ENCODE peak calls at places on chromosomes 4 and X, in seven cellular contexts. F is ovary, K is transverse colon, E is stomach, Z is tibial nerve, C is SK-N-SH, J is A549. O is an unnamed sample. For H3K4me1, the result is how much of the 10 kb centered on the place peaks cover.

GRCh38 chr4:176548571-176548970 is 228.8 kb downstream of the SPCS3 start:
- DNase-seq in F (no peak), K (no peak), E (no peak), Z (no peak), C (no peak), J (peak), O (no peak)

GRCh38 chr4:17236686-17237085 is 275.2 kb downstream of the QDPR start:
- DNase-seq in F (no peak), K (no peak), E (no peak), Z (no peak), C (no peak), J (no peak), O (no peak)

GRCh38 chr4:91958651-91959050 is 345.1 kb upstream of the GRID2 start:
- DNase-seq in F (no peak), K (no peak), E (no peak), Z (no peak), C (peak), J (no peak), O (no peak)

GRCh38 chr4:113404167-113404571 is 354.7 kb downstream of the ANK2 start:
- DNase-seq in F (no peak), K (no peak), E (no peak), Z (no peak), C (no peak), J (no peak), O (no peak)

GRCh38 chr4:112840061-112840460 is 203.1 kb downstream of the LARP7 start:
- DNase-seq in F (no peak), K (no peak), E (no peak), Z (no peak), C (no peak), J (peak), O (no peak)

GRCh38 chr4:156775803-156776202 is 195.8 kb downstream of the PDGFC start:
- DNase-seq in F (no peak), K (no peak), E (no peak), Z (peak), C (no peak), J (no peak), O (no peak)

GRCh38 chr4:139171878-139172691 is 4.9 kb downstream of the ELF2 start:
- DNase-seq in F (no peak), K (no peak), E (no peak), Z (no peak), C (no peak), J (peak), O (no peak)

GRCh38 chrX:66149519-66149918 is 14.5 kb upstream of the HEPH start:
- DNase-seq in F (no peak), K (no peak), E (no peak), Z (no peak), C (no peak), J (no peak), O (no peak)

GRCh38 chr4:148634476-148634875 is 192.3 kb upstream of the NR3C2 start:
- DNase-seq in F (no peak), K (no peak), E (no peak), Z (no peak), C (no peak), J (no peak), O (no peak)

GRCh38 chr4:122827899-122828601 is 1.4 kb downstream of the FGF2 start:
- DNase-seq in F (peak), K (peak), E (no peak), Z (peak), C (peak), J (peak), O (peak)

GRCh38 chr4:60683953-60684352 is 516.2 kb upstream of the ADGRL3 start:
- DNase-seq in F (no peak), K (no peak), E (no peak), Z (no peak), C (no peak), J (no peak), O (no peak)

GRCh38 chr4:62080431-62080830 is 880.3 kb downstream of the ADGRL3 start:
- DNase-seq in F (no peak), K (no peak), E (no peak), Z (no peak), C (no peak), J (no peak), O (no peak)

GRCh38 chrX:71111141-71111843 is at the start of gene IL2RG:
- DNase-seq in F (no peak), K (peak), E (peak), Z (no peak), C (no peak), J (no peak), O (no peak)

GRCh38 chr4:3074078-3074845 is at the start of the genes HTT and HTT-AS:
- DNase-seq in F (peak), K (peak), E (peak), Z (peak), C (peak), J (peak), O (peak)

GRCh38 chr4:173880897-173881296 is 350.9 kb upstream of the HAND2 start:
- DNase-seq in F (no peak), K (no peak), E (no peak), Z (no peak), C (no peak), J (no peak), O (no peak)

GRCh38 chr4:172758586-172759340 is 409.8 kb upstream of the GALNT7 start:
- DNase-seq in F (no peak), K (no peak), E (no peak), Z (no peak), C (no peak), J (peak), O (no peak)

GRCh38 chr4:41661447-41662076 is 87.0 kb downstream of the PHOX2B start:
- DNase-seq in F (peak), K (peak), E (peak), Z (peak), C (peak), J (peak), O (no peak)

GRCh38 chrX:17788439-17788838 is 51.1 kb downstream of the SCML1 start:
- DNase-seq in F (peak), K (peak), E (peak), Z (peak), C (peak), J (peak), O (no peak)

GRCh38 chr4:41176357-41176756 is 38.0 kb downstream of the APBB2 start:
- DNase-seq in F (no peak), K (no peak), E (no peak), Z (no peak), C (no peak), J (no peak), O (no peak)

GRCh38 chr4:137794779-137795178 is 262.5 kb upstream of the PCDH18 start:
- DNase-seq in F (no peak), K (no peak), E (no peak), Z (no peak), C (no peak), J (no peak), O (no peak)

GRCh38 chr4:8340721-8341680 is 71.4 kb downstream of the HTRA3 start:
- DNase-seq in F (peak), K (peak), E (peak), Z (peak), C (no peak), J (no peak), O (peak)

GRCh38 chrX:74535211-74535621 is 79.2 kb downstream of the RLIM start:
- DNase-seq in F (peak), K (peak), E (no peak), Z (peak), C (peak), J (peak), O (no peak)

GRCh38 chr4:6263541-6264540 is 5.8 kb upstream of the WFS1 start:
- DNase-seq in F (peak), K (peak), E (peak), Z (no peak), C (peak), J (peak), O (no peak)

GRCh38 chrX:155997436-155997835 is at the start of gene IL9R:
- DNase-seq in F (no peak), K (no peak), E (no peak), Z (no peak), C (no peak), J (no peak), O (no peak)
- TF ChIP-seq EP300 in F (no peak), K (no peak), E (no peak), Z (no peak), C (no peak), J (no peak), O (no peak)

GRCh38 chrX:119574394-119575266 is at the start of gene UBE2A:
- DNase-seq in F (peak), K (peak), E (peak), Z (peak), C (peak), J (peak), O (peak)
- TF ChIP-seq CTCF in F (peak), K (peak), E (peak), Z (peak), C (peak), J (peak), O (peak)

GRCh38 chrX:150227321-150227860 is 135.7 kb upstream of the MAMLD1 start:
- DNase-seq in F (no peak), K (no peak), E (no peak), Z (no peak), C (no peak), J (no peak), O (no peak)

GRCh38 chrX:150229481-150229880 is 133.6 kb upstream of the MAMLD1 start:
- DNase-seq in F (no peak), K (no peak), E (no peak), Z (no peak), C (no peak), J (no peak), O (no peak)

GRCh38 chrX:150227873-150228272 is 135.2 kb upstream of the MAMLD1 start:
- DNase-seq in F (no peak), K (no peak), E (no peak), Z (no peak), C (no peak), J (no peak), O (no peak)

GRCh38 chrX:150226223-150226965 is 136.7 kb upstream of the MAMLD1 start:
- DNase-seq in F (no peak), K (no peak), E (no peak), Z (no peak), C (no peak), J (no peak), O (no peak)

DNA sequence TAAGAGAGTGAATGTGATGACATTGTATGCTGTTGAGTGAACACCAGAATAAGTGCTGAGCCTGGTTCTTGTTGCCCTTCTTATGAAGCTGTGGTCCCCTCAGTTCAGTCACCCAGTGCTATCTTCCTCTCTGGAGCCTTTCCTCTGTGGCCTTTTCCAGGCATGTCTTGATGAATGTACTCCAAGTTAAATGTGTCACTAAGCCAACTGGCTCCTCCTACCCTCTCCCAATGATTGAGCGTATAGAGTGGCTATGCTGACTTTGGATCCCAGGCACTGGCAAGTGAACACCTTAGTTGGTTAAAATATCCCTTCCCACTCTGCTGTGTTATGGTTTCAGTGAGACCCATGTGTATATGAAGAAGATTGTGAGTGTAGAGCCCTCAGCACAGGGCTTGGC is 134.1 kb upstream of the MAMLD1 start:
- DNase-seq in F (no peak), K (no peak), E (no peak), Z (no peak), C (no peak), J (no peak), O (no peak)
- H3K4me1 ChIP-seq in F (under half), K (under half), E (under half), Z (under half), C (under half), J (under half), O (under half)

DNA sequence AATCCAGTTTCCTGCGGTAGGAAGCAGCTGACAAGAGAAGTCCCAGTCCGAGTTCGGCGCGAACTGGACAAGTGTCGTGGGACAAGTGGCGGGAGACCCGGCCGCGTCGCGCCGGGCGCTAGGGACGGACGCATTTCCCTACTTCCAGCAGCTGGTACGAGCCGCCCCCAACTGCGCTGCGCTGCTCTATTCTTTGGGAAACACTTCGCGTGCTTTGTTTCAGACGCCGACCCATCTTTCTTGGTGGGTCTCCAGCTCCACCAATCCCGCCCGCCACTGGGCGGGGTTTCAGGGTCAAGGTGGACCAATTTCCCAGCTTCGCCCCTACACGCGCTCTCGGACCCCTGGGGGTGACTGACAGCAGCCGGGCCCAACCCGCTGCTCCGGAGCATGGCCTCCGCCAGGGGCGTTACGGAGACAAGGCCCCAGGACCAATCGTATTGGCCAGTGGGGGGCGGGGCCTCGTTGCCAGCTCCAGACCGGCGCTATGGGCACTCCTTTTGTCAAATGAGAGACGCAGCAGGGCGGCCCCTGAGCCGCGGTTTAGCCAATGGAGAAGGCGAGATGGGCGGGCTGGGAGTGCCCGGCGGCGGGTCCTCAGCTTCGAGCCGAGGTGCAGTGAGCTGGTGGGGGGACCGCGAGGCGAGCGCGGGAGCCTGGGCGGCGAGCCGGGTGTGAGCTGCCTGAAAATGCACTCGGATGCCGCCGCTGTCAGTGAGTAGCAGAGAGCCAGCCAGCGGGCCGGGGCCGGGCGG is at the start of gene DCUN1D4:
- DNase-seq in F (peak), K (peak), E (peak), Z (peak), C (peak), J (peak), O (peak)
- TF ChIP-seq EP300 in F (no peak), K (no peak), E (no peak), Z (peak), C (no peak), J (no peak), O (no peak)

GRCh38 chrX:11908371-11908770 is 150.3 kb downstream of the MSL3 start:
- DNase-seq in F (no peak), K (no peak), E (no peak), Z (no peak), C (peak), J (peak), O (no peak)
- TF ChIP-seq CTCF in F (no peak), K (peak), E (no peak), Z (no peak), C (peak), J (peak), O (no peak)

DNA sequence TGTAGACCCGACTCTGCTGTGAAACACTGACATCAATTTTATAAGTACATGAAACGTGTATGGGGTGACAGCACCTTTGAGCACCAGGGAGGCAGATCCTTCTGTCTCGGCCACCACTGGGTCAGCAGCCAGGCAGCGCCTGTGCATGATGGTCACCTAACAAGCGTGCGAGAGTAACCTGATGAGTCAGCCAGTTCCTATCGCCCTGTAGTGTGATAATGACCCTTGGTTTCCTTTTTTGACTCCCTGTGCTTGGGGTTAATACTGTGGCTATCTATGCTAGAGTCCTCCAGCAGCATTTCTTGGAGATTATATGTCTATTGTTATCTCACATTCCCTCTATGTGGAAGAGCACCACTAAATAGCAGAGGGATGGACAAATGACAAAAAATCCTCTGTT is 101.6 kb downstream of the NPNT start:
- DNase-seq in F (no peak), K (no peak), E (no peak), Z (no peak), C (no peak), J (no peak), O (no peak)
- H3K4me1 ChIP-seq in F (under half), K (under half), E (under half), Z (under half), C (under half), J (under half), O (under half)

DNA sequence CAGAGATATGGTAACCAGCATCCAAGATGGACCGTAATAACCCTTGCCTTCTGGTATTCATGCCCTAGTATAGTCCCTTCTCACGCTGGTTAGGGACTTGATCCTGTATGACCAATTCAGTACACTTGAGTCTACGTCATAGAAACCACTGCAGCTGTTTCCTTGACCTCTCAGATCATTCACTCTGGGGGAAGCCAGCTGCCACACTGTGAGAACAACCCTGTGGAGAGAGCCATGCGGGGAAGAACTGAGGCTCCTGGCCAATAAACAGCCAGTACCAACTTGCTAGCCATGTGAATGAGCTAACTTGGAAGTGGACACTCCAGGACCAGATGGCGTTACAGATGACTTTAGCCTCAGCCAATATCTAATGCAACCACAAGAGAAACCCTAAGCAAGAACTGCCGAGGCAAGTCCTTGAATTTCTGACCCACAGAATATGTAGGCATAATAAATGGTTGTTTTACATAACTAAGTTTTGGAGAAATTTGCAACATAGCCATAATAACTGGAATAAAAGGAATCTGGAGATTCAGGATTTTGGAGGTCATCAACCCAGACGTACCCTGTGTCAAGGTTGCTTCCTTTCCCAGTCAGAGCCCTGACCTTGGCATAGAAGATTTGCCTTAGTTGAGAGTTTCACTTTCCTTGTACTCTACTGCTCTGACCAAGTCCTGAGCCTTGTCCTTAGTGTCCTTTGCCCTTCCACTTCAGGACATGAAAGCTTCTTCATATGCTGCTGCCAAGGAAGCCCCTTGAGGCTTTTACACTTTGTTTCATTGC is 87.3 kb upstream of the ZNF81 start:
- DNase-seq in F (peak), K (no peak), E (no peak), Z (no peak), C (no peak), J (no peak), O (no peak)
- TF ChIP-seq EP300 in F (no peak), K (no peak), E (no peak), Z (no peak), C (no peak), J (no peak), O (no peak)

DNA sequence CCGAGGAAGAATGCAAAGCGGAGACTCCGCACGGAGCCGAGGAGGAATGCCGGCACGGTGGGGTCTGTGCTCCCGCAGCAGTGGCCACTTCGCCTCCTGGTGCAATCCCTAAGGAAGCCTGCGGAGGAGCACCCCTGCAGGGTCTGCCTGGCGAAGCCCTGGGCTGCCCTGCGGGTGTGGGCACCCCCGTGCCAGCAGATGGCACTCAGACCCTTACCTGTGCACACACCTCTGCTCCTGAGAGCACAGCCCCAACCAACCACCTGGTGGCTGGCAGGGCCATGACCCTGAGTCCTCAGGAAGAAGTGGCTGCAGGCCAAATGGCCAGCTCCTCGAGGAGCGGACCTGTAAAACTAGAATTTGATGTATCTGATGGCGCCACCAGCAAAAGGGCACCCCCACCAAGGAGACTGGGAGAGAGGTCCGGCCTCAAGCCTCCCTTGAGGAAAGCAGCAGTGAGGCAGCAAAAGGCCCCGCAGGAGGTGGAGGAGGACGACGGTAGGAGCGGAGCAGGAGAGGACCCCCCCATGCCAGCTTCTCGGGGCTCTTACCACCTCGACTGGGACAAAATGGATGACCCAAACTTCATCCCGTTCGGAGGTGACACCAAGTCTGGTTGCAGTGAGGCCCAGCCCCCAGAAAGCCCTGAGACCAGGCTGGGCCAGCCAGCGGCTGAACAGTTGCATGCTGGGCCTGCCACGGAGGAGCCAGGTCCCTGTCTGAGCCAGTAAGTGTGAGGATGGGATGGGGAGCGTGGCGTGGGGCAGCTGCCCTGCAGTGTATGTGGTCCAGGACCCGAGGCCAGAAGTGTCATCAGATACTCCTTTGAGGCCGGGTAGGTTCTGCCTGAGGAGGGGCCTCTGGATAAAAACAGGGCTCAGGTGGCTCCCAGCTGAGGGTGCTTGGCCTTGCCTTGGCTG is 7.0 kb downstream of the TACC3 start:
- DNase-seq in F (no peak), K (no peak), E (peak), Z (no peak), C (peak), J (no peak), O (peak)
- TF ChIP-seq CTCF in F (no peak), K (no peak), E (no peak), Z (no peak), C (no peak), J (no peak), O (no peak)

DNA sequence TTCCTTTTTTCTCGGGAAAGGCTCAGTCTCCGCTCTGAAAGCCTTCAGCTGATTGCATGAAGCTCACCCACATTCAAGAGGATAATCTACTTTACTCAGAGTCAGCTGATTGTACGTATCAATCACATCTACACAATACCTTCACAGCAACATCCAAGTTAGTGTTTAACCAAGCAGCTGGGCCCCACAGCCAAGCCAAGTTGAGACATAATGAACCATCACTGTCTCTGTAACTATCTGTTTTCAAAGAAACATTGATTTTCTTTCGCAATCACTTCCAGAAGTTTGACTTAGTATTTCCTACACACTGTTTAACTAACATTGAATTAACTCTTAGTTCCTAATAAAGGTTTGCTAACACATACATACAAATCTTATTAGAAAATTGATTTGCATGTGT is 40.3 kb downstream of the RWDD4 start:
- DNase-seq in F (no peak), K (no peak), E (no peak), Z (no peak), C (no peak), J (no peak), O (no peak)
- H3K4me1 ChIP-seq in F (under half), K (under half), E (under half), Z (under half), C (under half), J (under half), O (under half)

GRCh38 chr4:86233090-86233489 is 126.8 kb downstream of the MAPK10 start:
- DNase-seq in F (no peak), K (no peak), E (no peak), Z (no peak), C (no peak), J (no peak), O (no peak)
- TF ChIP-seq EP300 in F (no peak), K (no peak), E (no peak), Z (no peak), C (no peak), J (no peak), O (no peak)